ENCODE peak calls at places on chromosome 19, in ten cellular contexts. I, G, F, A, Q, K, L, J, Z and M are unnamed samples.

GRCh38 chr19:15948223-15949058 is at the start of gene OR10H4:
- DNase-seq in I (no peak), G (no peak), F (no peak), A (no peak), Q (no peak), K (no peak), L (no peak), J (no peak), Z (no peak), M (no peak)

GRCh38 chr19:55353803-55354697 is 469 bp downstream of the COX6B2 start:
- DNase-seq in I (no peak), G (peak), F (no peak), A (peak), Q (no peak), K (peak), L (peak), J (peak), Z (peak), M (no peak)

GRCh38 chr19:34808566-34808965 is 35.6 kb upstream of the ZNF599 start:
- DNase-seq in I (no peak), G (no peak), F (no peak), A (peak), Q (peak), K (peak), L (no peak), J (peak), Z (peak), M (peak)

GRCh38 chr19:16368385-16369305 is 44.0 kb downstream of the KLF2 start:
- DNase-seq in I (no peak), G (no peak), F (no peak), A (no peak), Q (no peak), K (no peak), L (no peak), J (no peak), Z (no peak), M (no peak)

GRCh38 chr19:34172661-34173144 is 399 bp downstream of the LSM14A start:
- DNase-seq in I (no peak), G (no peak), F (peak), A (no peak), Q (no peak), K (no peak), L (no peak), J (no peak), Z (no peak), M (no peak)

GRCh38 chr19:8578642-8579265 is 1.5 kb upstream of the MYO1F start:
- DNase-seq in I (peak), G (peak), F (peak), A (peak), Q (no peak), K (peak), L (peak), J (peak), Z (peak), M (no peak)

GRCh38 chr19:40594251-40594650 is 6.9 kb upstream of the LTBP4 start:
- DNase-seq in I (no peak), G (no peak), F (no peak), A (no peak), Q (no peak), K (no peak), L (no peak), J (no peak), Z (no peak), M (no peak)

GRCh38 chr19:7605490-7606222 is 10.0 kb downstream of the CAMSAP3 start:
- DNase-seq in I (no peak), G (peak), F (no peak), A (peak), Q (no peak), K (no peak), L (peak), J (peak), Z (peak), M (no peak)

GRCh38 chr19:44777715-44778347 is at the start of gene CBLC:
- DNase-seq in I (no peak), G (peak), F (no peak), A (peak), Q (no peak), K (no peak), L (peak), J (no peak), Z (no peak), M (no peak)

GRCh38 chr19:36256853-36257511 is 42.1 kb downstream of the ZNF146 start:
- DNase-seq in I (no peak), G (no peak), F (no peak), A (no peak), Q (no peak), K (no peak), L (no peak), J (no peak), Z (no peak), M (no peak)

GRCh38 chr19:33110201-33110910 is 21.6 kb upstream of the WDR88 start:
- DNase-seq in I (no peak), G (peak), F (no peak), A (no peak), Q (no peak), K (peak), L (no peak), J (peak), Z (peak), M (no peak)

GRCh38 chr19:41785653-41786052 is 10.7 kb upstream of the CEACAM3 start:
- DNase-seq in I (no peak), G (peak), F (peak), A (peak), Q (no peak), K (peak), L (peak), J (peak), Z (peak), M (peak)

GRCh38 chr19:50664204-50664603 is 15.0 kb downstream of the C19orf81 start:
- DNase-seq in I (no peak), G (no peak), F (no peak), A (no peak), Q (no peak), K (no peak), L (no peak), J (no peak), Z (no peak), M (no peak)

GRCh38 chr19:29569038-29569911 is 36.8 kb upstream of the POP4 start:
- DNase-seq in I (no peak), G (no peak), F (no peak), A (no peak), Q (no peak), K (no peak), L (no peak), J (no peak), Z (no peak), M (no peak)

GRCh38 chr19:50325310-50326100 is 3.7 kb downstream of the KCNC3 start:
- DNase-seq in I (no peak), G (peak), F (peak), A (peak), Q (no peak), K (peak), L (peak), J (peak), Z (peak), M (no peak)

GRCh38 chr19:35539314-35539713 is 6.1 kb downstream of the GAPDHS start:
- DNase-seq in I (no peak), G (no peak), F (no peak), A (no peak), Q (no peak), K (no peak), L (no peak), J (no peak), Z (no peak), M (no peak)

GRCh38 chr19:35045667-35046300 is 4.3 kb downstream of the HPN start:
- DNase-seq in I (no peak), G (peak), F (no peak), A (peak), Q (no peak), K (peak), L (no peak), J (peak), Z (peak), M (no peak)

GRCh38 chr19:48511321-48511731 is 309 bp downstream of the LMTK3 start:
- DNase-seq in I (no peak), G (no peak), F (no peak), A (no peak), Q (no peak), K (no peak), L (peak), J (no peak), Z (no peak), M (no peak)

GRCh38 chr19:47229674-47230121 is 1.3 kb downstream of the BBC3 start:
- DNase-seq in I (no peak), G (peak), F (no peak), A (no peak), Q (no peak), K (peak), L (no peak), J (no peak), Z (peak), M (no peak)

GRCh38 chr19:8320564-8321066 is 560 bp downstream of the NDUFA7 start:
- DNase-seq in I (no peak), G (no peak), F (no peak), A (no peak), Q (no peak), K (no peak), L (no peak), J (no peak), Z (no peak), M (no peak)

DNA sequence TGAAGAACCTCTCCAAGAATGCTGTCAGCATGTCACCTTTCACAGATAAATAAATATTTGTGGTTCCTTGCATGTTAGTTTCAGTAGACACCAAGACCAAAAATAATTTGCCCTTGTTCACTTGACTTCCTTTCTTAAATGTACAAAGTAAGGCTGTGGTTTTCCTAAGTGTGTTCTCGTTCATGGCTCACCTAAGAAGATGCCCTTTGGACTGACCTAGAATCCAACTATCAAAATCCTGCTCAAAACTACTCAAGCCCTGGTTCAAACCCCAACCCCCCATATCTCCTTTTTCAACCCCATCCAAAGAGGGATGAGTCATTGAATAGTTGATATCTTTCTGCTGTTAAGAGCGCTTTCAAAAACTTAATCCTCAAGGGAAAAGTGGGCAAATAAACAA is 247.8 kb upstream of the ZNF507 start:
- DNase-seq in I (no peak), G (no peak), F (no peak), A (no peak), Q (no peak), K (no peak), L (no peak), J (no peak), Z (no peak), M (no peak)
- H3K4me3 ChIP-seq in I (no peak), G (no peak), F (no peak), A (no peak), Q (no peak), K (no peak), L (no peak), J (no peak), Z (no peak), M (no peak)

GRCh38 chr19:11451327-11451941 is 16.0 kb downstream of the PRKCSH start:
- DNase-seq in I (no peak), G (no peak), F (no peak), A (no peak), Q (no peak), K (no peak), L (no peak), J (no peak), Z (no peak), M (no peak)
- H3K4me3 ChIP-seq in I (no peak), G (no peak), F (peak), A (no peak), Q (no peak), K (no peak), L (no peak), J (no peak), Z (peak), M (no peak)

GRCh38 chr19:1592755-1593628 is at the start of gene MBD3:
- DNase-seq in I (peak), G (peak), F (peak), A (peak), Q (peak), K (peak), L (peak), J (peak), Z (peak), M (peak)
- H3K4me3 ChIP-seq in I (peak), G (peak), F (peak), A (peak), Q (peak), K (peak), L (peak), J (peak), Z (peak), M (peak)

GRCh38 chr19:37306383-37306963 is 64.4 kb upstream of the ZNF527 start:
- DNase-seq in I (no peak), G (no peak), F (no peak), A (no peak), Q (no peak), K (no peak), L (no peak), J (no peak), Z (no peak), M (no peak)

GRCh38 chr19:37309834-37310575 is 60.9 kb upstream of the ZNF527 start:
- DNase-seq in I (no peak), G (peak), F (no peak), A (peak), Q (no peak), K (no peak), L (no peak), J (no peak), Z (no peak), M (no peak)

GRCh38 chr19:37303591-37304171 is 67.2 kb upstream of the ZNF527 start:
- DNase-seq in I (no peak), G (no peak), F (no peak), A (no peak), Q (no peak), K (no peak), L (peak), J (no peak), Z (no peak), M (no peak)

GRCh38 chr19:37304884-37305255 is 66.0 kb upstream of the ZNF527 start:
- DNase-seq in I (no peak), G (no peak), F (no peak), A (no peak), Q (no peak), K (no peak), L (no peak), J (no peak), Z (no peak), M (no peak)

DNA sequence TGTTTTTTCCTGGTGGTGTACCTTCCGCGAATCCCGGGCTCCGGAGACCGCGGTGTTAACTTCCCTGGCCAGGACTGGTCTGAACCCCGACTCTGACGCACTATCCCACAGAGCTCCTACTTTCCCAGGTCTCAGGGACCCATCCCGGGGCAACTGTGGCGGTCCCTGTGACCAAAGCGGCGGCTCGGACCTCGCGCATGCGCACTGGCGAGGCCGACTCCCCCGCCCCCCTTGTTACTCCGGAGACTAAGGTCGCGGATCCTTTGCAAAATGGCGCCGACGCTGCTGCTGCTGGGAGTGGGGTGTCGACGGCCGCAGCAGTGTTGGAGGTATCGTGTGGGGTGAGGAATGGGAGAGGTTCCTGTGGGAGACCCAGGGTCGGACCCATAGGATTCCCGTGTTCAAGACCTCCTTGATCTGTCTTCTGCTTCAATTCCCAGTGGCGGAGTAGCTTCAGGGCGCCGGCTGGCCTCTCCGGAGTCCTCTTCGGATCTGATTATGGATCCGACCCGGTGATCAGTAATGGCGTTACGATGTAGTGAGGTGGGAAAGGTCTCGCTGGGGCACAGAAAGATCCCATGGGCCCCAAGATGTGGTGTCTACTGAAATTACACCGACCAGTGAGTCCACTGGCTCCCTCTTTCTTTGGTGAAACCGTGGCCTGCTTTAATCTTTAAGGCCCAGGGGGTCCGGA is 66.6 kb upstream of the ZNF527 start:
- DNase-seq in I (no peak), G (no peak), F (peak), A (no peak), Q (no peak), K (no peak), L (peak), J (no peak), Z (no peak), M (no peak)
- H3K4me3 ChIP-seq in I (peak), G (no peak), F (peak), A (no peak), Q (peak), K (peak), L (peak), J (peak), Z (peak), M (peak)

DNA sequence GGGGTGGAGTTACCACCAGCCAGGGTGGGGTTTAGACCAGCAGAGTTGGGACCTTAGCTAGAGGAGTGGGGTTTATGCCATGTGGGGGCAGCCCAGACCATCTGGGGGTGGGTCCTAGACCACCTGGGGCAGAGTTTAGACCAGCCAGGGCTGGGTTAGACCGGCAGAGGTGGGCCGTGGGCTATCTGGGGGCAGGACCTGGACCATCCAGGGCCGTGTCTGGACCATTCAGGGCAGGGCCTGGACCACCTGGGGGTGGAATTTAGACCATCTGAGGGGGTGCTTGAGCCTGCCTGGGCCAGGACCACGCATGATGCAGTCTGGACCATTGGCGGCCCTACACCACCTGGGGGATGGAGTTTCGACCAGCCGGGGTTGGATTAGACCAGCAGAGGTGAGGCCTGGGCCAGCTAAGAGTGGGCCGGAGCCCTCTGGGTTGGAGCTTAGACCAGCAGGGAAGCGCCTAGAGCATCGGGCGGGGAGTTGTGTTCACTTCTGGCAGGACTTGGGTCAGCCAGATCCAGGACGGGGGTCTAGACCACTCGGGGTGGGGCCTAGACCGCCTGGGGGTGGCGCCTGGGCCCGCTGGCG is 9.9 kb upstream of the CACNG6 start:
- DNase-seq in I (no peak), G (no peak), F (no peak), A (no peak), Q (no peak), K (no peak), L (no peak), J (no peak), Z (no peak), M (no peak)
- H3K4me3 ChIP-seq in I (no peak), G (peak), F (peak), A (no peak), Q (no peak), K (no peak), L (no peak), J (no peak), Z (peak), M (no peak)

GRCh38 chr19:56764296-56764695 is 76.2 kb downstream of the PEG3 start:
- DNase-seq in I (no peak), G (no peak), F (no peak), A (no peak), Q (no peak), K (no peak), L (no peak), J (no peak), Z (peak), M (no peak)
- H3K4me3 ChIP-seq in I (no peak), G (no peak), F (no peak), A (no peak), Q (no peak), K (no peak), L (no peak), J (no peak), Z (no peak), M (no peak)

DNA sequence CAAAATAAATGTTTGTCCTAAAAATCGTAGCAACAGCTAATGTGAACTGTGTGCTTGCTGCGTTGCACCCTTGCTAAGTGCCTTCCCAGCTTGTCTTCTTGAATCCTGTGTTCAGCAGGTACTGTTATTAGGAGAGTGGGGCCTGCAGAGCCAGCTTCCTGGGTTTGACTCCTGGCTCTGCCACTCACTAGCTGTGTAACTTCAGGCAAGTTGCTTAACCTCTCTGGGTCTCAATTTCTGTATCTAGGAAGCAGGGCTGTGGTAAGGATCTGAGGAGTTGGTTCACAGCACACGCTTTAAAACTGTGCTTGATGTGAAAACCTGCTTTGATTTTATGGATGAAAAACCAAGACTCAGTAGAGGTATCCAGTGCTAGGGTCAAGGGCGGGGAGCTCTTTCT is 10.0 kb downstream of the NFIX start:
- DNase-seq in I (no peak), G (no peak), F (no peak), A (no peak), Q (no peak), K (no peak), L (no peak), J (no peak), Z (no peak), M (no peak)
- H3K4me3 ChIP-seq in I (no peak), G (no peak), F (no peak), A (no peak), Q (no peak), K (no peak), L (no peak), J (no peak), Z (no peak), M (no peak)

GRCh38 chr19:10499550-10500246 is 3.5 kb downstream of the KEAP1 start:
- DNase-seq in I (no peak), G (peak), F (no peak), A (no peak), Q (no peak), K (no peak), L (peak), J (no peak), Z (no peak), M (no peak)
- H3K4me3 ChIP-seq in I (no peak), G (no peak), F (no peak), A (no peak), Q (no peak), K (no peak), L (no peak), J (no peak), Z (no peak), M (no peak)

GRCh38 chr19:3516675-3517207 is 10.6 kb downstream of the FZR1 start:
- DNase-seq in I (no peak), G (no peak), F (no peak), A (peak), Q (no peak), K (no peak), L (no peak), J (no peak), Z (no peak), M (no peak)

GRCh38 chr19:3518231-3518630 is 12.1 kb downstream of the FZR1 start:
- DNase-seq in I (no peak), G (no peak), F (no peak), A (no peak), Q (no peak), K (no peak), L (no peak), J (no peak), Z (no peak), M (no peak)

GRCh38 chr19:3514930-3515329 is 8.8 kb downstream of the FZR1 start:
- DNase-seq in I (no peak), G (no peak), F (no peak), A (no peak), Q (no peak), K (peak), L (no peak), J (no peak), Z (no peak), M (no peak)

GRCh38 chr19:3517638-3518037 is 11.5 kb downstream of the FZR1 start:
- DNase-seq in I (no peak), G (no peak), F (no peak), A (no peak), Q (no peak), K (no peak), L (no peak), J (no peak), Z (no peak), M (no peak)

DNA sequence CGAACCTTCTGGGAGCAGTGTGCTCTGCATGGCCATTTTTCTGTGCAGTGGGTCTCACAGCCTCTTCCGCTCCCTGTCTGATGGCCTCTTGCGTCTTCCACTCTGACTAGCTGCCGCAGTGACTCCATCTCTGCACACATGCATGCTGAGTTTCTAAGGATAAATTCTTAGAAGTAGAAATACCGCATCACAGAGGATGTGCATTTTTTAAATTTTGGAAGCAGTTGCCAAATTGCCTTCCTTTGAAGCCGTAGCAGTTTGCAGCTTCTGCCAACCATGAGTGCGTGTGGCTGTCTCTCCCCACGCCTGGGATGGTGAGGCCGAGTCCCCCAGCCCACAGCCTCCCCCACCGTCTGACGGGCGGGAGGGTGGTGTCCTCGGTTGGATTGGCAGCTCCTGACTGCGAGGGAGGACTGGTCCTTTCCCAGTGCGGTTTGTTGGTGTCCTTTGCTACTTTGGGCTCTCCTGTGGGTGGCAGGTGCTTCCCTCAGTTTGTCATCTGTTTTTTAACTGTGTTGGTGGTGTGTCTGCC is 9.8 kb downstream of the FZR1 start:
- DNase-seq in I (no peak), G (no peak), F (no peak), A (no peak), Q (no peak), K (peak), L (no peak), J (no peak), Z (no peak), M (no peak)
- H3K4me3 ChIP-seq in I (no peak), G (no peak), F (no peak), A (no peak), Q (no peak), K (no peak), L (no peak), J (no peak), Z (no peak), M (no peak)